ENCODE peak calls at places on chromosomes 7 and 10, in ten cellular contexts. One of them, this sample, is unnamed.

GRCh38 chr7:83478601-83479000 is 170.3 kb downstream of the SEMA3E start:
- DNase-seq in body of pancreas: no peak
- DNase-seq in prostate gland: no peak
- DNase-seq in heart left ventricle: no peak
- DNase-seq in uterus: no peak
- DNase-seq in ovary: no peak
- DNase-seq in transverse colon: no peak
- DNase-seq in right lobe of liver: no peak
- DNase-seq in HepG2: no peak
- DNase-seq in lower leg skin: no peak
- DNase-seq in this sample: no peak

GRCh38 chr10:97025613-97026242 is 160.0 kb downstream of the SLIT1 start:
- DNase-seq in body of pancreas: peak
- DNase-seq in prostate gland: peak
- DNase-seq in heart left ventricle: no peak
- DNase-seq in uterus: no peak
- DNase-seq in ovary: no peak
- DNase-seq in transverse colon: peak
- DNase-seq in right lobe of liver: peak
- DNase-seq in HepG2: peak
- DNase-seq in lower leg skin: no peak
- DNase-seq in this sample: peak

GRCh38 chr7:139989366-139990141 is 73.2 kb downstream of the PARP12 start:
- DNase-seq in body of pancreas: no peak
- DNase-seq in prostate gland: no peak
- DNase-seq in heart left ventricle: no peak
- DNase-seq in uterus: no peak
- DNase-seq in ovary: no peak
- DNase-seq in transverse colon: no peak
- DNase-seq in right lobe of liver: no peak
- DNase-seq in HepG2: no peak
- DNase-seq in lower leg skin: no peak
- DNase-seq in this sample: no peak

GRCh38 chr7:140645166-140645565 is 4.6 kb upstream of the DENND2A start:
- DNase-seq in body of pancreas: no peak
- DNase-seq in prostate gland: no peak
- DNase-seq in heart left ventricle: no peak
- DNase-seq in uterus: peak
- DNase-seq in ovary: no peak
- DNase-seq in transverse colon: no peak
- DNase-seq in right lobe of liver: no peak
- DNase-seq in HepG2: no peak
- DNase-seq in lower leg skin: no peak
- DNase-seq in this sample: no peak

GRCh38 chr7:37432240-37432917 is 16.3 kb downstream of the ELMO1 start:
- DNase-seq in body of pancreas: no peak
- DNase-seq in prostate gland: no peak
- DNase-seq in heart left ventricle: no peak
- DNase-seq in uterus: no peak
- DNase-seq in ovary: no peak
- DNase-seq in transverse colon: no peak
- DNase-seq in right lobe of liver: no peak
- DNase-seq in HepG2: no peak
- DNase-seq in lower leg skin: no peak
- DNase-seq in this sample: no peak

GRCh38 chr10:35574924-35575352 is 30.2 kb upstream of the GJD4 start:
- DNase-seq in body of pancreas: no peak
- DNase-seq in prostate gland: no peak
- DNase-seq in heart left ventricle: no peak
- DNase-seq in uterus: no peak
- DNase-seq in ovary: no peak
- DNase-seq in transverse colon: no peak
- DNase-seq in right lobe of liver: no peak
- DNase-seq in HepG2: no peak
- DNase-seq in lower leg skin: peak
- DNase-seq in this sample: no peak

GRCh38 chr10:77863446-77863845 is 63.1 kb downstream of the DLG5 start:
- DNase-seq in body of pancreas: no peak
- DNase-seq in prostate gland: no peak
- DNase-seq in heart left ventricle: no peak
- DNase-seq in uterus: no peak
- DNase-seq in ovary: no peak
- DNase-seq in transverse colon: no peak
- DNase-seq in right lobe of liver: no peak
- DNase-seq in HepG2: no peak
- DNase-seq in lower leg skin: no peak
- DNase-seq in this sample: no peak

GRCh38 chr10:3668276-3668960 is 116.6 kb downstream of the KLF6 start:
- DNase-seq in body of pancreas: peak
- DNase-seq in prostate gland: peak
- DNase-seq in heart left ventricle: no peak
- DNase-seq in uterus: peak
- DNase-seq in ovary: no peak
- DNase-seq in transverse colon: peak
- DNase-seq in right lobe of liver: peak
- DNase-seq in HepG2: peak
- DNase-seq in lower leg skin: no peak
- DNase-seq in this sample: peak

GRCh38 chr7:27208998-27209397 is 9.1 kb upstream of the HOXA13 start:
- DNase-seq in body of pancreas: no peak
- DNase-seq in prostate gland: no peak
- DNase-seq in heart left ventricle: no peak
- DNase-seq in uterus: no peak
- DNase-seq in ovary: no peak
- DNase-seq in transverse colon: no peak
- DNase-seq in right lobe of liver: no peak
- DNase-seq in HepG2: no peak
- DNase-seq in lower leg skin: no peak
- DNase-seq in this sample: no peak

GRCh38 chr7:87960244-87960643 is 26.2 kb downstream of the ADAM22 start:
- DNase-seq in body of pancreas: no peak
- DNase-seq in prostate gland: no peak
- DNase-seq in heart left ventricle: no peak
- DNase-seq in uterus: no peak
- DNase-seq in ovary: no peak
- DNase-seq in transverse colon: no peak
- DNase-seq in right lobe of liver: no peak
- DNase-seq in HepG2: no peak
- DNase-seq in lower leg skin: no peak
- DNase-seq in this sample: no peak

GRCh38 chr10:71359364-71360046 is 37.2 kb upstream of the CDH23 start:
- DNase-seq in body of pancreas: no peak
- DNase-seq in prostate gland: no peak
- DNase-seq in heart left ventricle: no peak
- DNase-seq in uterus: peak
- DNase-seq in ovary: peak
- DNase-seq in transverse colon: no peak
- DNase-seq in right lobe of liver: no peak
- DNase-seq in HepG2: no peak
- DNase-seq in lower leg skin: no peak
- DNase-seq in this sample: no peak

GRCh38 chr7:48537561-48537960 is 366.3 kb downstream of the ABCA13 start:
- DNase-seq in body of pancreas: no peak
- DNase-seq in prostate gland: no peak
- DNase-seq in heart left ventricle: no peak
- DNase-seq in uterus: no peak
- DNase-seq in ovary: no peak
- DNase-seq in transverse colon: no peak
- DNase-seq in right lobe of liver: no peak
- DNase-seq in HepG2: no peak
- DNase-seq in lower leg skin: no peak
- DNase-seq in this sample: no peak

GRCh38 chr10:51960494-51960895 is 261.1 kb upstream of the CSTF2T start:
- DNase-seq in body of pancreas: no peak
- DNase-seq in prostate gland: no peak
- DNase-seq in heart left ventricle: no peak
- DNase-seq in uterus: no peak
- DNase-seq in ovary: no peak
- DNase-seq in transverse colon: no peak
- DNase-seq in right lobe of liver: no peak
- DNase-seq in HepG2: peak
- DNase-seq in lower leg skin: no peak
- DNase-seq in this sample: no peak

GRCh38 chr10:103277713-103278299 is 868 bp downstream of the INA start:
- DNase-seq in body of pancreas: no peak
- DNase-seq in prostate gland: no peak
- DNase-seq in heart left ventricle: no peak
- DNase-seq in uterus: no peak
- DNase-seq in ovary: no peak
- DNase-seq in transverse colon: no peak
- DNase-seq in right lobe of liver: no peak
- DNase-seq in HepG2: no peak
- DNase-seq in lower leg skin: no peak
- DNase-seq in this sample: peak

GRCh38 chr7:21159506-21159905 is 268.4 kb upstream of the SP4 start:
- DNase-seq in body of pancreas: no peak
- DNase-seq in prostate gland: no peak
- DNase-seq in heart left ventricle: no peak
- DNase-seq in uterus: no peak
- DNase-seq in ovary: no peak
- DNase-seq in transverse colon: no peak
- DNase-seq in right lobe of liver: no peak
- DNase-seq in HepG2: no peak
- DNase-seq in lower leg skin: no peak
- DNase-seq in this sample: no peak

GRCh38 chr7:125136341-125136740 is 206.7 kb upstream of the POT1 start:
- DNase-seq in body of pancreas: no peak
- DNase-seq in prostate gland: no peak
- DNase-seq in heart left ventricle: no peak
- DNase-seq in uterus: no peak
- DNase-seq in ovary: no peak
- DNase-seq in transverse colon: no peak
- DNase-seq in right lobe of liver: no peak
- DNase-seq in HepG2: no peak
- DNase-seq in lower leg skin: no peak
- DNase-seq in this sample: no peak

GRCh38 chr7:52168085-52168484 is 851.5 kb upstream of the COBL start:
- DNase-seq in body of pancreas: no peak
- DNase-seq in prostate gland: no peak
- DNase-seq in heart left ventricle: no peak
- DNase-seq in uterus: no peak
- DNase-seq in ovary: no peak
- DNase-seq in transverse colon: no peak
- DNase-seq in right lobe of liver: no peak
- DNase-seq in HepG2: peak
- DNase-seq in lower leg skin: no peak
- DNase-seq in this sample: no peak

GRCh38 chr7:130822642-130823041 is 88.6 kb upstream of the KLF14 start:
- DNase-seq in body of pancreas: no peak
- DNase-seq in prostate gland: no peak
- DNase-seq in heart left ventricle: no peak
- DNase-seq in uterus: no peak
- DNase-seq in ovary: no peak
- DNase-seq in transverse colon: no peak
- DNase-seq in right lobe of liver: no peak
- DNase-seq in HepG2: no peak
- DNase-seq in lower leg skin: no peak
- DNase-seq in this sample: no peak

GRCh38 chr7:65235586-65235985 is 138.1 kb upstream of the ZNF92 start:
- DNase-seq in body of pancreas: no peak
- DNase-seq in prostate gland: no peak
- DNase-seq in heart left ventricle: no peak
- DNase-seq in uterus: no peak
- DNase-seq in ovary: no peak
- DNase-seq in transverse colon: no peak
- DNase-seq in right lobe of liver: no peak
- DNase-seq in HepG2: peak
- DNase-seq in lower leg skin: no peak
- DNase-seq in this sample: no peak
- TF ChIP-seq CTCF in body of pancreas: no peak
- TF ChIP-seq CTCF in prostate gland: no peak
- TF ChIP-seq CTCF in heart left ventricle: no peak
- TF ChIP-seq CTCF in uterus: no peak
- TF ChIP-seq CTCF in ovary: no peak
- TF ChIP-seq CTCF in transverse colon: no peak
- TF ChIP-seq CTCF in right lobe of liver: no peak
- TF ChIP-seq CTCF in HepG2: peak
- TF ChIP-seq CTCF in lower leg skin: no peak
- TF ChIP-seq CTCF in this sample: no peak

GRCh38 chr10:86966008-86966654 is 2.2 kb upstream of the ADIRF start:
- DNase-seq in body of pancreas: no peak
- DNase-seq in prostate gland: no peak
- DNase-seq in heart left ventricle: no peak
- DNase-seq in uterus: peak
- DNase-seq in ovary: no peak
- DNase-seq in transverse colon: no peak
- DNase-seq in right lobe of liver: peak
- DNase-seq in HepG2: no peak
- DNase-seq in lower leg skin: peak
- DNase-seq in this sample: peak
- TF ChIP-seq POLR2A in body of pancreas: no peak
- TF ChIP-seq POLR2A in prostate gland: no peak
- TF ChIP-seq POLR2A in heart left ventricle: no peak
- TF ChIP-seq POLR2A in uterus: no peak
- TF ChIP-seq POLR2A in ovary: no peak
- TF ChIP-seq POLR2A in transverse colon: no peak
- TF ChIP-seq POLR2A in right lobe of liver: no peak
- TF ChIP-seq POLR2A in HepG2: no peak
- TF ChIP-seq POLR2A in lower leg skin: no peak
- TF ChIP-seq POLR2A in this sample: no peak

DNA sequence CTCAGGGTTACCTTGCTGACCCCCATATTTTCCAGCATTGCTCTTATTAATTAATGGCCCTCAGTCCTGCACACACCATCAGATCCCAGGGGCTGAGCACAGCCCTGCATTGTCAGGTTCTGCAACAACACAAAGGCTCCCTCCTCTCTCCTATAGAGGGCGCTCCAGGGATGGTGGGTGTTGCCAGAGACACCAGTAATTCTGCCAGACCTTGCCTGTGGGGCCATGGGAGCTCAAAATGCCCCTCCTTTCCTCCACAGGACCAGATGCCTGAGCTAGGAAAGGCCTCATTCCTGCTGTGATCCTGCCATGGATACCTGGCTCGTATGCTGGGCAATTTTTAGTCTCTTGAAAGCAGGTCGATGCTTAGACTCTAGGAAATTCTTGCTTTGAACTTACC is 42.8 kb upstream of the PRSS58 start:
- DNase-seq in body of pancreas: peak
- DNase-seq in prostate gland: no peak
- DNase-seq in heart left ventricle: no peak
- DNase-seq in uterus: no peak
- DNase-seq in ovary: no peak
- DNase-seq in transverse colon: no peak
- DNase-seq in right lobe of liver: no peak
- DNase-seq in HepG2: no peak
- DNase-seq in lower leg skin: no peak
- DNase-seq in this sample: no peak
- TF ChIP-seq CTCF in body of pancreas: no peak
- TF ChIP-seq CTCF in prostate gland: no peak
- TF ChIP-seq CTCF in heart left ventricle: no peak
- TF ChIP-seq CTCF in uterus: no peak
- TF ChIP-seq CTCF in ovary: no peak
- TF ChIP-seq CTCF in transverse colon: no peak
- TF ChIP-seq CTCF in right lobe of liver: peak
- TF ChIP-seq CTCF in HepG2: peak
- TF ChIP-seq CTCF in lower leg skin: no peak
- TF ChIP-seq CTCF in this sample: no peak

DNA sequence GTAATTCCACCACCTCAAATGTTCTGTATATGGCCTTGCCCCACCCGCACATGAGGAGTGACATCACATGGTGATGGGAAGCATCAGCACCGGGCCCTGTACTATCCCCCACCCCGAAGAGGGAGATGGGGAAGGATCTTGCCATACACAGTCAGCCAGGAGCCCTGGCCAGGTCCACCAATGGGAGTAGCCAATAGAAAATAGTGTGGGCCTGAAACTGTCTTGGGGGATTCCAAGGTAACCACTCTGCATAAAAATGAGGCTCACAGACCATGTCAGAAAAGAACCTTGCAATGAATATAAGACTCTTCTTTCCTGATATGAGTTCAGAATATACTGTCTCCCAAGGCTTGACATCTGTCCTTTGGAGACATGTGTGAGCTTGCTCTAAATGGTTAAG is 51.1 kb downstream of the ADRB1 start:
- DNase-seq in body of pancreas: no peak
- DNase-seq in prostate gland: no peak
- DNase-seq in heart left ventricle: no peak
- DNase-seq in uterus: no peak
- DNase-seq in ovary: no peak
- DNase-seq in transverse colon: no peak
- DNase-seq in right lobe of liver: no peak
- DNase-seq in HepG2: no peak
- DNase-seq in lower leg skin: no peak
- DNase-seq in this sample: no peak
- TF ChIP-seq POLR2A in body of pancreas: no peak
- TF ChIP-seq POLR2A in prostate gland: no peak
- TF ChIP-seq POLR2A in heart left ventricle: no peak
- TF ChIP-seq POLR2A in uterus: no peak
- TF ChIP-seq POLR2A in ovary: no peak
- TF ChIP-seq POLR2A in transverse colon: no peak
- TF ChIP-seq POLR2A in right lobe of liver: no peak
- TF ChIP-seq POLR2A in HepG2: no peak
- TF ChIP-seq POLR2A in lower leg skin: no peak
- TF ChIP-seq POLR2A in this sample: no peak

This sample was measured in upper lobe of left lung.